ENCODE peak calls at places on chromosomes 1 and 21, in eight cellular contexts. Y is HFF-Myc, C is tibial artery, X is adrenal gland, K is colonic mucosa, B is Peyer's patch, E is GM06990, T is astrocyte of the spinal cord. F is an unnamed sample.

GRCh38 chr1:181043025-181043880 is 9.5 kb downstream of the MR1 start:
- DNase-seq in T (no peak), E (no peak), C (no peak), K (peak), X (no peak), B (peak), Y (no peak), F (no peak)

GRCh38 chr1:117572546-117572945 is 33.3 kb upstream of the TENT5C start:
- DNase-seq in C (no peak), E (no peak), T (no peak), X (no peak), B (peak), K (peak), Y (no peak), F (no peak)

GRCh38 chr1:170494369-170494768 is 37.6 kb upstream of the GORAB start:
- DNase-seq in T (peak), K (peak), B (no peak), Y (no peak), C (no peak), E (no peak), X (peak), F (no peak)

GRCh38 chr1:220878223-220879081 is 791 bp upstream of the HLX start:
- DNase-seq in Y (no peak), X (no peak), C (no peak), B (peak), K (peak), T (peak), E (no peak), F (peak)

GRCh38 chr1:206808615-206809014 is 36.3 kb upstream of the IL10 start:
- DNase-seq in K (no peak), E (no peak), Y (no peak), T (peak), X (no peak), B (peak), C (no peak), F (peak)

GRCh38 chr1:43776043-43776761 is 68.9 kb downstream of the ST3GAL3 start:
- DNase-seq in E (no peak), K (no peak), B (no peak), T (peak), Y (peak), X (no peak), C (no peak), F (no peak)

GRCh38 chr1:224482619-224483018 is 48.0 kb upstream of the WDR26 start:
- DNase-seq in E (no peak), C (no peak), X (no peak), K (no peak), T (no peak), Y (no peak), B (no peak), F (no peak)

GRCh38 chr21:26199471-26199870 is 28.9 kb upstream of the APP start:
- DNase-seq in X (no peak), B (no peak), C (no peak), T (peak), Y (no peak), K (no peak), E (no peak), F (no peak)

GRCh38 chr1:201716742-201717135 is 112.2 kb upstream of the IPO9 start:
- DNase-seq in B (no peak), Y (no peak), C (no peak), T (no peak), X (no peak), K (no peak), E (no peak), F (no peak)

DNA sequence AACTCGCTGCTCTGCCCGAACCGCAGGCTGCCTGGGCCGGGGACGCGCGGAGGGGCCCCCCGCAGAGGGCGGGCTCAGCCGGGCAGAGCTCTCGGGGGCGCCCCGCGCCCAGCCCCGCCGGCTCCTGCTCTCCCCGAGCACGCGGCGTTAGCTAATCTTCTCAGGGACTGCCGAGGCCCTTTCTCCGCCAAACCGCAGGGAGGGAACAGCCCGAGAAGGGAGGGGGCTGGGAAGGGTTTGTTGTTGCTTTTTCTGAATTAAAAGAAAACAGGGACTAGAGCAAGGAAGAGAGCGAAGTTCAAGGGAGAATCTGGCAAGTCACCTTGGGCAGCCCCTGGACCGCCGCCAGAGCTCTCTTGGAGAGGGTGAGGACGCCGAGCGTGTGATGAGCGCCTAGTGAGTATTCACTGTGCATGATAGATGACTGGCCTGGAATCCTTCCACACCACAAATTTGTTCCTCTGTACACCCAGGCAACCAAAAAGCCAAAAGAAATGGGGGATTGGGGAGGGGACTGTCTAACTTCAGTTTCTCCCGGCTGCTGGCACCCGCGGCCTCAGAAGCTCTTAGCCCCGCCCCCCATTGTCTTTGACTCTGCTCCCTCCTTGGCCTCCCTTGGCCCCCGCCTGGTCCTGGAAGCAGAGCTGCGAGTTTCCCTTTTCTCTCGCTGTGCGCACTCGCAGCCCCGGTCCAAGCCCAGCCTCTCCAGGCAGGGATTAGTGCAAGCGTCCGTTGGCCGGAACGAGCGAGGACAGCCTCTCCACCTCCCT is 19.7 kb upstream of the LMX1A start:
- DNase-seq in E (no peak), Y (peak), C (peak), K (peak), X (peak), B (peak), T (peak), F (no peak)
- H3K4me3 ChIP-seq in E (no peak), Y (peak), C (peak), K (peak), X (peak), B (peak), T (peak), F (no peak)

DNA sequence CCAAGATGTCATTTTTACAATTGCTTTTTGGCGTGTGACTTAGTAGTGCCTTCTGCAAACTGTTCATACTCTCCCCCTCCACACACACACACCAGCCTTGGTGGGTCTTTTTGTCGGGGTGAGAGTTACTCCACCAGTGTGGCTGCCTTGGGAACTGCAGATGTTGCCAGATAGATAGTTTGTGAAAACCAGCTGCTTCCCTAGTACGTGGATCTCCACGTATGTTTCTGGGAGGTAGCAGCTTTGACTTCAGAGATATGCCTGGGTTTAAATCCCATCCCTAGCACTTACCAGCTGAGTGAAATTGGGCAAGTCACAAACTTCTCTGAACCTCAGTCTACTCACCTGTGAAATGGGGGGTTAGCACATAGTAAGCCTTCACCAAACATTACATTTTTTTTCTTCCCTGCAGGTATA is 78.0 kb downstream of the MAN1C1 start:
- DNase-seq in K (no peak), B (no peak), X (no peak), E (no peak), T (no peak), Y (no peak), C (no peak), F (no peak)
- TF ChIP-seq CTCF in K (no peak), B (no peak), X (no peak), E (no peak), T (no peak), Y (no peak), C (no peak), F (no peak)

GRCh38 chr1:204406621-204407020 is 5.0 kb downstream of the PPP1R15B start:
- DNase-seq in C (no peak), X (no peak), B (no peak), K (no peak), E (no peak), T (no peak), Y (no peak), F (no peak)
- H3K4me3 ChIP-seq in C (peak), X (peak), B (no peak), K (peak), E (peak), T (peak), Y (peak), F (peak)

GRCh38 chr1:25245393-25245792 is 1.9 kb downstream of the RSRP1 start:
- DNase-seq in T (no peak), K (no peak), E (no peak), X (no peak), B (no peak), Y (no peak), C (no peak), F (no peak)

GRCh38 chr1:25247829-25248754 is 838 bp upstream of the RSRP1 start:
- DNase-seq in X (no peak), K (no peak), B (no peak), C (no peak), T (no peak), Y (no peak), E (no peak), F (no peak)

GRCh38 chr1:25246600-25247023 is 642 bp downstream of the RSRP1 start:
- DNase-seq in T (no peak), K (no peak), B (no peak), X (peak), Y (no peak), C (peak), E (no peak), F (peak)

GRCh38 chr1:25245809-25246599 is 1.2 kb downstream of the RSRP1 start:
- DNase-seq in T (peak), B (no peak), Y (no peak), E (no peak), X (peak), K (peak), C (no peak), F (peak)

DNA sequence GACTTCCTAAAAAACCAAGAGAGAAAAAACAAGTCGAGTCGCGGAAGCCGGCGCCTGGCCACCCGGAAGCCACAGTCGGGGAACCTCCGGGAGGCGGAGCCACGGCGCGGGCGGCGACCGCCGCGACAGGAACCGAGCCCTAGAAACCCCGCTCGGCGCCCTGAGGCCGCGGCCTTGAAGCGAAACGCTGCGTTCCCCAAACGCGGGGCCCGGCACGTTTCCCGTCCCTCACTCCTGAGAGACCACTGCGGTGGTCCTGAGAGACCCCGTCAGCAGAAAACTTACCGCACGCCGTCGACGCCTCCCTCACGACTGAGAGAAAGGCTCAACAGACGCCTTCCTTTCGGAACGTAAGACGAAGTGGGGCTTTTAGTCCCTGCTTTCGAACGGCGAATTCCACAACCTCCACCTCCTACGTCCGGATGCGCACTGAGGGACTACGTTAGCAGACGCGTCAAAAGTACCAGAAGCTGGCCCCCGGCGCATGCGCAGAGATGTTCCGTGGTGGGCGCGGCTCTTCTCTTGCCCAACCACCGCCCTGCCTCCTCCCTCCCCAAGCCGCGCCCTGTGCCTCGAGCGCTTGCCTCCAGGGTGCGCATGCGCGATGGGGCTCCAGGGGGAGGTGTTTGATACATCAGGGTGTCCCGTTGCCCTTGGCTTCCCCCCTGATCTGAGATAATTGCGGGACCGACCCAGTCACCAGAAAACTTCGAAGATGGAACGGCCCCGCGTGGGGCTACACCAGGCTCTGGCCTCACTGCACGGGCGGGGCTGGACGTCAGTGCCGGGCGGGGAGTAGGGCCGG is at the start of gene RSRP1:
- DNase-seq in C (peak), T (peak), K (peak), B (peak), X (peak), E (peak), Y (peak), F (peak)
- TF ChIP-seq CTCF in C (no peak), T (no peak), K (no peak), B (peak), X (peak), E (no peak), Y (no peak), F (no peak)

GRCh38 chr1:241533375-241534115 is 1.4 kb downstream of the KMO start:
- DNase-seq in E (peak), B (peak), Y (no peak), X (no peak), K (no peak), C (no peak), T (no peak), F (peak)

GRCh38 chr1:241532864-241533263 is 686 bp downstream of the KMO start:
- DNase-seq in T (no peak), B (peak), Y (no peak), C (no peak), K (no peak), X (no peak), E (peak), F (peak)

GRCh38 chr1:241532173-241532553 is at the start of gene KMO:
- DNase-seq in E (no peak), C (no peak), X (peak), Y (no peak), B (no peak), T (no peak), K (no peak), F (no peak)

GRCh38 chr1:241527146-241527545 is 5.0 kb upstream of the KMO start:
- DNase-seq in C (no peak), T (no peak), E (no peak), X (no peak), Y (no peak), K (no peak), B (no peak), F (no peak)

DNA sequence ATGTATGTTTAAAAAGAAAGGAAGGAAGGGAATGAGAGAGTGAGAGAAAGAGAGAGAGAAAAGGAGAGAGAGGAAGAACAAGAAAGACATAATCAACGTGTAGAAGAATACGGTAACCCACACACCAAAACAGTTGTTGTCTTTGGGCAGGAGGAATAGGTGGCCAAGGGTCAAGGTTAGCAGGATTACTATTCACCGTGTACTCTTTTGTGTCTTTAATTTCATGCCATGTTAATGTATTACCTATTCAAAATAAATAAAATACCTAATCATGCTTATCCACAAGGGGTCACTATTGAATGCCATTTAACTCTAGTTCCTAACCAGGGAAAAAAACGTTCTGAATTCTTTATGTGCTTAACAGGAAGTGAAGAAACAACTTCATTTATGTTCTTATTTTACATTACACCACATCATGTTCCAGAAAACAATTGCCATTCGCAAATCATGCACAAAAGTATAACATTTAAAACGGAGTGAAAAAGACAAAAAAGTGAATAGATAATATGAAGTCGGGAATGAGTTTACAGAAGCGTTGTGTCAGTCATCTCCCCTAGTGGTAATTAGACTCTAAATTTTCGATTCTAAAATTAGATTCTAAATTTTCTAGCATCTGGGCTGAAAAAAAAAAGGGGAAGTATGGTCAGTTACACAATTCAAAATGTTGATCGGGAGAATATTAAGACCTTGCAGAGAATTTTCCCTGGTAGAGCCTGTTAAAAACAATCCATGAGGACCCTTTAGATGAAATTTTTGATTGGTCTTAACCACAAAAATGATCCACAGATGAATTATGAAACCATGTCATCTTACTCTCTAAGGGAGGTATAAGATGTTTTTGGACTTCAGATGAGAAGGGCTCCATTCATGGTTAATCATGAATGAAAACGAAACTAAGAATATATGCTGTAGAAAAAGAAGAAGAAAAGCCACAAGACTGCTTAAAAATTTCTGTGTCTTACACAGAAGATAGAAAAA is 694 bp upstream of the KMO start:
- DNase-seq in B (no peak), X (no peak), T (peak), E (peak), C (no peak), K (no peak), Y (peak), F (peak)
- H3K4me3 ChIP-seq in B (peak), X (peak), T (peak), E (peak), C (peak), K (peak), Y (peak), F (peak)

DNA sequence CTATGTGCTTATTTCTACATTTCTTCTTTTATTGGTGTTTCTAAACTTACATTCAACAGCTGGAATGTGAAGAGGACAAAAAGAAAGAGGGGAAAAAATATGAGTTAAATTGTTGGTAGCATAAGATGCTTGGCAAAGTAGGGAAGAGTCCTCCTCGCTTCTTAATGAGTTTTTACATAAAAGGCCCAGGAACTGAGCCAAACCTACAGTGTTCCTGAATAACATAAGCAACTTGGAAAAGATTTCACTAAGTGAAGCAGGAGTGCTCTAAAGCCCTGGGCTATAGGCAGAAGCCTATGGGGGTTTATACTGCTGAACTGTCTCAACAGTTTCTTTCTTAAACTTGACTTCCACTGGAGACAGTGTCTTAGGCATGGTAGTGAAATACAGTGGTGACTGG is 115.0 kb upstream of the USP25 start:
- DNase-seq in T (peak), B (no peak), E (no peak), C (no peak), K (no peak), X (no peak), Y (no peak), F (no peak)
- TF ChIP-seq CTCF in T (no peak), B (no peak), E (no peak), C (no peak), K (no peak), X (no peak), Y (no peak), F (no peak)

GRCh38 chr1:237709355-237709754 is 181.4 kb downstream of the ZP4 start:
- DNase-seq in Y (no peak), C (no peak), B (peak), T (no peak), X (no peak), E (no peak), K (no peak), F (no peak)

GRCh38 chr1:237701534-237701933 is 189.2 kb downstream of the ZP4 start:
- DNase-seq in B (no peak), T (no peak), Y (no peak), E (no peak), X (no peak), C (no peak), K (no peak), F (no peak)

GRCh38 chr1:237702161-237702560 is 188.6 kb downstream of the ZP4 start:
- DNase-seq in T (no peak), C (no peak), X (no peak), B (no peak), K (no peak), E (no peak), Y (no peak), F (peak)

DNA sequence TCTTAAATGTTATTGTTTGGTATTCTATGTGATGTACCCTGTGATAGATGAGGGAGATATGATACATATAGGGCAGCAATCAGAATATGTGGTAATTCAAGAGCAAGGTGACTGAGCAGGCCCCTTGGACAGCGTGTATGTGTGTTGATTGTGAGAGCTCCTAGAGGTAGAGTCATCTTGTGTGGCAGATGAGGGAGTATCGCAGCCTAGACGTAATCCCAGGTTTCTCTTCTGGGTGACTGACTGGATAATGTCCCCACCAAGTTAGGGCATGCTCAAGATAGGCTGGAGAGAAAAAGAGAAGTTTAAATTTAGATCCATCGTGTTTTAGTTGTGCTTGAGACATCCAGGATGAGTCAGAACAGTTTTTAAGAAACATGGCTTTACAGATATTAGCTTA is 185.3 kb downstream of the ZP4 start:
- DNase-seq in X (no peak), B (no peak), Y (no peak), C (no peak), K (no peak), E (no peak), T (no peak), F (no peak)
- H3K4me3 ChIP-seq in X (no peak), B (no peak), Y (no peak), C (no peak), K (no peak), E (no peak), T (no peak), F (no peak)

GRCh38 chr1:23394664-23395063 is 25.0 kb upstream of the ZNF436 start:
- DNase-seq in Y (no peak), E (no peak), C (peak), X (peak), T (peak), B (peak), K (peak), F (no peak)
- TF ChIP-seq CTCF in Y (no peak), E (no peak), C (no peak), X (peak), T (peak), B (no peak), K (no peak), F (no peak)